ENCODE peak calls at places on chromosomes 5 and 9, in ten cellular contexts. J is stimulated activated CD4-positive, alpha-beta T cell treated with anti-CD3 and anti-CD28 coated beads, Interleukin-2, amount 100 ng/mL, for 48 hours; H is germinal center; W is IMR-90; K is EL; P is HEK293T; B is Calu3; I is GF-D8; M is neuronal stem cell; T is activated gamma-delta T cell treated with anti-CD3 and anti-CD28 coated beads, Interleukin-2, amount 50 U/mL, for 16 hours. C is an unnamed sample.

GRCh38 chr5:154179846-154180710 is 10.5 kb upstream of the GALNT10 start:
- DNase-seq in J (no peak), H (peak; percentile 60), W (peak; percentile 67), K (peak; percentile 62), P (peak; percentile 71), B (peak; percentile 38), I (peak; percentile 16), M (peak; percentile 42), T (no peak), C (peak; percentile 40)

GRCh38 chr5:172771439-172772111 is 580 bp upstream of the DUSP1 start:
- DNase-seq in J (no peak), H (peak; percentile 40), W (no peak), K (peak; percentile 65), P (no peak), B (no peak), I (no peak), M (no peak), T (no peak), C (no peak)

GRCh38 chr5:7548576-7548975 is 152.6 kb downstream of the ADCY2 start:
- DNase-seq in J (no peak), H (no peak), W (no peak), K (no peak), P (no peak), B (no peak), I (no peak), M (no peak), T (no peak), C (no peak)

GRCh38 chr5:97164846-97165245 is 18.2 kb downstream of the RIOK2 start:
- DNase-seq in J (no peak), H (no peak), W (peak; percentile 50), K (peak; percentile 16), P (no peak), B (no peak), I (no peak), M (no peak), T (no peak), C (no peak)

GRCh38 chr5:126445502-126446174 is 22.4 kb downstream of the GRAMD2B start:
- DNase-seq in J (no peak), H (no peak), W (peak; percentile 46), K (peak; percentile 61), P (no peak), B (no peak), I (no peak), M (no peak), T (no peak), C (no peak)

GRCh38 chr5:102433473-102433872 is 65.3 kb downstream of the SLCO6A1 start:
- DNase-seq in J (no peak), H (no peak), W (no peak), K (no peak), P (no peak), B (no peak), I (no peak), M (no peak), T (no peak), C (no peak)

GRCh38 chr5:57438162-57438561 is 44.4 kb downstream of the ACTBL2 start:
- DNase-seq in J (no peak), H (no peak), W (peak; percentile 87), K (peak; percentile 46), P (no peak), B (no peak), I (no peak), M (no peak), T (no peak), C (no peak)

GRCh38 chr5:82522912-82523311 is 244.8 kb upstream of the RPS23 start:
- DNase-seq in J (no peak), H (no peak), W (no peak), K (no peak), P (no peak), B (no peak), I (no peak), M (no peak), T (no peak), C (no peak)

GRCh38 chr9:132857601-132858342 is 20.3 kb downstream of the AK8 start:
- DNase-seq in J (no peak), H (no peak), W (peak; percentile 31), K (no peak), P (no peak), B (no peak), I (no peak), M (no peak), T (no peak), C (no peak)

GRCh38 chr5:96037128-96037527 is 75.5 kb upstream of the ELL2 start:
- DNase-seq in J (no peak), H (no peak), W (peak; percentile 59), K (peak; percentile 27), P (no peak), B (no peak), I (no peak), M (no peak), T (no peak), C (no peak)

GRCh38 chr5:172691886-172692285 is 50.8 kb downstream of the NEURL1B start:
- DNase-seq in J (no peak), H (no peak), W (no peak), K (no peak), P (peak; percentile 40), B (no peak), I (no peak), M (no peak), T (no peak), C (no peak)

GRCh38 chr5:39584921-39585320 is 160.1 kb upstream of the DAB2 start:
- DNase-seq in J (no peak), H (no peak), W (peak; percentile 21), K (peak; percentile 85), P (no peak), B (no peak), I (no peak), M (no peak), T (no peak), C (no peak)

GRCh38 chr9:32551491-32552049 is 557 bp upstream of the SMIM27 start:
- DNase-seq in J (peak; percentile 37), H (peak; percentile 44), W (peak; percentile 36), K (no peak), P (peak; percentile 6), B (no peak), I (peak; percentile 3), M (peak; percentile 49), T (peak; percentile 31), C (peak; percentile 40)

GRCh38 chr5:541888-542692 is 17.8 kb upstream of the SLC9A3 start:
- DNase-seq in J (no peak), H (no peak), W (no peak), K (no peak), P (no peak), B (no peak), I (no peak), M (no peak), T (no peak), C (no peak)